ENCODE peak calls at places on chromosome 17, in five cellular contexts. D is MV-4-11; B is activated CD4-positive, alpha-beta T cell treated with anti-CD3 and anti-CD28 coated beads, Interleukin-2, amount 50 U/mL, for 1 hour; A is astrocyte; I is fibroblast of lung. Q is an unnamed sample.

GRCh38 chr17:65171753-65172152 is 34.6 kb downstream of the RGS9 start:
- DNase-seq in I (no peak), B (no peak), A (no peak), D (no peak), Q (no peak)

GRCh38 chr17:10114931-10115535 is 83.4 kb downstream of the GAS7 start:
- DNase-seq in D (peak; percentile 100), I (peak; percentile 87), B (peak; percentile 41), A (peak; percentile 85), Q (peak; percentile 89)

GRCh38 chr17:4152471-4152870 is 9.5 kb downstream of the CYB5D2 start:
- DNase-seq in B (no peak), I (peak; percentile 72), A (peak; percentile 56), D (no peak), Q (no peak)

GRCh38 chr17:79803997-79804855 is 7.3 kb upstream of the CBX8 start:
- DNase-seq in D (peak; percentile 71), B (no peak), I (no peak), A (no peak), Q (no peak)

GRCh38 chr17:18326572-18326971 is 11.5 kb downstream of the SMCR8 start:
- DNase-seq in D (no peak), B (no peak), A (no peak), I (no peak), Q (no peak)

GRCh38 chr17:47280072-47280811 is 26.6 kb downstream of the ITGB3 start:
- DNase-seq in I (peak; percentile 60), B (no peak), A (no peak), D (peak; percentile 56), Q (no peak)

GRCh38 chr17:74616696-74617095 is 6.8 kb downstream of the CD300E start:
- DNase-seq in D (no peak), A (no peak), B (no peak), I (no peak), Q (no peak)

GRCh38 chr17:31627960-31628359 is 231.1 kb downstream of the COPRS start:
- DNase-seq in D (no peak), I (peak; percentile 92), A (peak; percentile 89), B (no peak), Q (no peak)

GRCh38 chr17:77281024-77281903 is 140.5 kb downstream of the SEC14L1 start:
- DNase-seq in D (no peak), B (peak; percentile 62), I (peak; percentile 45), A (no peak), Q (peak; percentile 88)

GRCh38 chr17:74502866-74503265 is 28.4 kb downstream of the CD300LB start:
- DNase-seq in B (no peak), I (peak; percentile 16), A (no peak), D (peak; percentile 72), Q (no peak)

GRCh38 chr17:64982139-64982802 is 63.0 kb upstream of the LRRC37A3 start:
- DNase-seq in A (no peak), B (no peak), D (no peak), I (peak; percentile 40), Q (no peak)

GRCh38 chr17:1511756-1512321 is 4.6 kb downstream of the INPP5K start:
- DNase-seq in B (no peak), D (no peak), I (no peak), A (peak; percentile 18), Q (no peak)

GRCh38 chr17:31854672-31855071 is 4.4 kb downstream of the COPRS start:
- DNase-seq in A (no peak), I (peak; percentile 27), B (no peak), D (peak; percentile 68), Q (no peak)

GRCh38 chr17:48012151-48012520 is 25.5 kb downstream of the COPZ2 start:
- DNase-seq in D (no peak), I (no peak), B (peak; percentile 64), A (no peak), Q (no peak)

GRCh38 chr17:83196973-83197880 is 117.8 kb downstream of the METRNL start:
- DNase-seq in B (no peak), A (no peak), D (no peak), I (no peak), Q (no peak)

GRCh38 chr17:76872221-76872873 is 4.1 kb downstream of the MGAT5B start:
- DNase-seq in I (peak; percentile 97), D (peak; percentile 56), A (peak; percentile 95), B (no peak), Q (peak; percentile 98)

GRCh38 chr17:8785547-8786412 is 13.4 kb downstream of the MFSD6L start:
- DNase-seq in B (peak; percentile 61), A (peak; percentile 21), D (peak; percentile 33), I (peak; percentile 41), Q (peak; percentile 84)

GRCh38 chr17:77735341-77736206 is 222.9 kb upstream of the TNRC6C start:
- DNase-seq in D (no peak), B (no peak), I (no peak), A (no peak), Q (peak; percentile 33)

GRCh38 chr17:65560628-65561371 is 648 bp downstream of the AXIN2 start:
- DNase-seq in B (peak; percentile 75), I (peak; percentile 88), A (peak; percentile 83), D (peak; percentile 17), Q (peak; percentile 84)

GRCh38 chr17:65975878-65976277 is 216.1 kb downstream of the CEP112 start:
- DNase-seq in I (no peak), A (no peak), D (peak; percentile 86), B (no peak), Q (no peak)

Q was measured in HTR-8/SVneo.